ENCODE peak calls at places on chromosome 15, in six cellular contexts. Q is astrocyte of the spinal cord, R is HL-60, L is fibroblast of lung, D is GM12864, M is keratinocyte. A is an unnamed sample.

GRCh38 chr15:70385052-70385451 is 287.3 kb upstream of the TLE3 start:
- DNase-seq in Q (no peak), R (no peak), L (no peak), D (no peak), M (no peak), A (no peak)

GRCh38 chr15:36429707-36430106 is 149.7 kb upstream of the CDIN1 start:
- DNase-seq in Q (no peak), R (no peak), L (no peak), D (no peak), M (no peak), A (no peak)

GRCh38 chr15:42156266-42156922 is at the start of gene PLA2G4F:
- DNase-seq in Q (no peak), R (no peak), L (no peak), D (no peak), M (no peak), A (no peak)

GRCh38 chr15:69958494-69959134 is 139.1 kb downstream of the TLE3 start:
- DNase-seq in Q (no peak), R (no peak), L (no peak), D (no peak), M (no peak), A (no peak)

GRCh38 chr15:65641723-65642475 is 20.2 kb downstream of the SLC24A1 start:
- DNase-seq in Q (no peak), R (no peak), L (peak; percentile 17), D (no peak), M (no peak), A (no peak)

GRCh38 chr15:49693491-49693890 is 72.6 kb downstream of the DTWD1 start:
- DNase-seq in Q (no peak), R (no peak), L (peak; percentile 12), D (no peak), M (no peak), A (peak; percentile 46)

GRCh38 chr15:26983822-26984221 is 12.8 kb downstream of the GABRG3 start:
- DNase-seq in Q (no peak), R (no peak), L (no peak), D (no peak), M (no peak), A (no peak)

GRCh38 chr15:48984021-48984420 is 20.3 kb upstream of the SHC4 start:
- DNase-seq in Q (no peak), R (no peak), L (no peak), D (no peak), M (no peak), A (no peak)

GRCh38 chr15:40873625-40874561 is at the start of gene RHOV:
- DNase-seq in Q (peak; percentile 35), R (peak; percentile 43), L (peak; percentile 31), D (no peak), M (no peak), A (no peak)

DNA sequence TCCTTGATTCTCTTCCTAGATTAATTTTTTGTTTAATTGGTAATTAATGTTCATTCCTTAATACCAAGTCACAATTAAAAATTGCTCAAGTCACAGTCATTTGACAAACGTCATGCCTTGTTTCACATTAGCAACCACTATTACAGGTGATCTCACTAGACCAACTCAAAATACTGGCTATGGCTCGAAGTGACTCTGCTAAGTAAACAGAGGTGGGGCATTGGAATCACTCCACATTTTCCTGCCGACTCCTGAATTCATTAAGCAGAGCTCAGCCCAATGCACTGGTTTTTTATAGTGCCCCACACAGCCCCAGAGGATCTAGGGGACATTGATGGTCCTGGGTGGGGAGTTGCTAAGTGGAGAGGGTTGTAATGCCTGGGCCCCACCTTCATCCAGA is 201.2 kb upstream of the NSMCE3 start:
- DNase-seq in Q (no peak), R (no peak), L (no peak), D (no peak), M (no peak), A (no peak)
- H3K4me3 ChIP-seq in Q (no peak overlapping the region), R (no peak overlapping the region), L (no peak overlapping the region), D (no peak overlapping the region), M (no peak overlapping the region), A (no peak overlapping the region)

DNA sequence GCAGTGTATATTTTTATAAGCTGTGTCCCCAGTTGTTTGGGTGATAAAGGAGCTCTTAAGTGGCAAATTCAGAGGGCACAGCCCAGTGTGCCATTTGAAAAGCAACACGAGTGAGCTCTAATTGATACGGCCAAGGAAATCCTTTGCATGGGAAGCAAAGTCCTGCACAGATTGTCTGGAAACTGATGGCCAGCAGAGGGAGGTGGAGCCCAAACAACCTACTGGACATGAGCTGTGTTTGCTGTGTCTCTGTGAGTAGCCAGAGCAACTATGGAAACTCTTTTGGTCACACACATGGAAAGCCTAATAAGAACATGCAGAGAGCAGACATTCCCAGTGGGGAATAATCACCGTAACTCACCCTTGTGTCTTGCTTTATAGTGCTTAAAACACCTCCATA is 24.4 kb downstream of the ONECUT1 start:
- DNase-seq in Q (peak; percentile 12), R (no peak), L (no peak), D (no peak), M (no peak), A (no peak)
- TF ChIP-seq CTCF in Q (peak; percentile 43), R (no peak), L (peak; percentile 28), D (no peak), M (peak; percentile 9), A (peak; percentile 33)

GRCh38 chr15:62886431-62887071 is 156.0 kb upstream of the TPM1 start:
- DNase-seq in Q (peak; percentile 85), R (no peak), L (no peak), D (no peak), M (no peak), A (peak; percentile 56)
- H3K4me3 ChIP-seq in Q (no peak overlapping the region), R (no peak overlapping the region), L (no peak overlapping the region), D (no peak overlapping the region), M (no peak overlapping the region), A (no peak overlapping the region)

DNA sequence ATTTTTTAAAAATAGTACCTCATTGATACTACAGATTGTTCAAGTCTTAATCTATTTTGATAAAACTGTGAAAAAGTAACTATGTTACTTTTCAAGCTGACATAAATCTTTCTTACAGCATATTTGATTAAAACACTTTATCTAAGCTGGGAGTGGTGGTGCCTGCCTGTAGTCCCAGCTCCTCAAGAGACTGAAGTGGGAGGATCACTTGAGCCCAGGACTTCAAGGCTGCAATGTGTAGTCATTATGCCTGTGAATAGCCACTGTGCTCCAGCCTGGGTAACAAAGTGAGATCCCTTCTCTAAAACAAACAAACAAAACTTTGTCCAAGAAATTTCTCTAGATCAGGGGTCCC is 59.6 kb upstream of the NEDD4 start:
- DNase-seq in Q (no peak), R (no peak), L (no peak), D (no peak), M (no peak), A (no peak)
- TF ChIP-seq CTCF in Q (no peak), R (no peak), L (no peak), D (no peak), M (no peak), A (no peak)

GRCh38 chr15:84772467-84772866 is 24.1 kb downstream of the ZNF592 start:
- DNase-seq in Q (no peak), R (peak; percentile 47), L (no peak), D (no peak), M (no peak), A (no peak)
- H3K4me3 ChIP-seq in Q (no peak overlapping the region), R (no peak overlapping the region), L (no peak overlapping the region), D (no peak overlapping the region), M (no peak overlapping the region), A (no peak overlapping the region)

GRCh38 chr15:45314960-45315359 is 62.9 kb downstream of the SLC28A2 start:
- DNase-seq in Q (no peak), R (no peak), L (peak; percentile 40), D (no peak), M (no peak), A (peak; percentile 47)
- TF ChIP-seq CTCF in Q (no peak), R (no peak), L (peak; percentile 28), D (no peak), M (no peak), A (peak; percentile 22)

GRCh38 chr15:32698773-32699390 is 18.9 kb upstream of the GREM1 start:
- DNase-seq in Q (peak; percentile 44), R (no peak), L (no peak), D (no peak), M (no peak), A (no peak)
- H3K4me3 ChIP-seq in Q (no peak overlapping the region), R (no peak overlapping the region), L (no peak overlapping the region), D (no peak overlapping the region), M (no peak overlapping the region), A (no peak overlapping the region)

DNA sequence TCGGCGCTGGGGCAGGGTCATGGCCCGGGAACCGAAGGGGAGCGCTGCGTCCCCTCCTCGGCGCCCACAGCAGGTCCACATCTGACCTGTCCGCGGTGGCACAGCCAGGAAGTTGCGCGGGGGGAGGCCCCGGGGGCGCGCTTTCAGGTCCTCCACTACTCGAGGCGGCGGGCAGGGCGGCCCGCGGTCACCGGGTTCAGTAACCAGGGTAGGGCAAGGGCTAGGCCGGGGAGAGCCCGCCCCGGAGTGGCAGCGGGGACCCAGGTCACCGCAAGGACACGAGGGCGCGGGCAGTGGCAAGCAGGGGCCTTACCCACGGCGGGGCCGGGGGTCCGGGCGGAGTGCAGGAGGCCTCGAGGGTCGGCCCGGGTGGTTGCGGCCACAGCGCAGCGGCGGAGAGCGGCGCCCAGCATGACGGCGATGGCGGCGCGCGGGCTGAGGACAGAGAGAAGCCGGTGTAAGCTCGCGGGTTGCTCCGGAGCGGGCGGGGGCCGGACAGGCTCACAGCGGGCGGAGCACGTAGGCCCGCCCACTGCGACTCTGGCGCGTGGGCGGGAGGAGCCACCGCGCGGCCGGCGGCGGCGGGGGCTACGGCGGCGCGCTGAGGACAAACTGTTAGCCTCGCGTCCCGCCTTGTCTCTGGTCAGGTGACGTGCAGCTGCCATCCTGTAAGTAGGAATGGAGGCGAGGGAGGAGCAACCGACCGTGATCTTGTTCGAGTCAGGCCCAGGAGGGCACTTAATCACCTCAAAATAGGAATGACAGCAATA is at the start of gene COX5A:
- DNase-seq in Q (peak; percentile 98), R (peak; percentile 92), L (peak; percentile 96), D (peak; percentile 89), M (peak; percentile 81), A (peak; percentile 96)
- TF ChIP-seq CTCF in Q (no peak), R (no peak), L (no peak), D (no peak), M (no peak), A (no peak)

GRCh38 chr15:63904042-63904441 is 70.3 kb upstream of the HERC1 start:
- DNase-seq in Q (no peak), R (no peak), L (no peak), D (no peak), M (no peak), A (no peak)

GRCh38 chr15:63902671-63903035 is 68.9 kb upstream of the HERC1 start:
- DNase-seq in Q (no peak), R (peak; percentile 52), L (no peak), D (no peak), M (no peak), A (no peak)

GRCh38 chr15:63901912-63902670 is 68.3 kb upstream of the HERC1 start:
- DNase-seq in Q (no peak), R (no peak), L (no peak), D (no peak), M (no peak), A (no peak)

GRCh38 chr15:63899193-63899592 is 65.4 kb upstream of the HERC1 start:
- DNase-seq in Q (no peak), R (peak; percentile 74), L (no peak), D (no peak), M (no peak), A (no peak)

GRCh38 chr15:63900306-63900705 is 66.6 kb upstream of the HERC1 start:
- DNase-seq in Q (no peak), R (no peak), L (no peak), D (no peak), M (no peak), A (no peak)
- H3K4me3 ChIP-seq in Q (no peak overlapping the region), R (no peak overlapping the region), L (no peak overlapping the region), D (no peak overlapping the region), M (no peak overlapping the region), A (no peak overlapping the region)

A was measured in fibroblast of the aortic adventitia.